ENCODE peak calls at places on chromosome 3, in ten cellular contexts. One of them, this sample, is unnamed.

GRCh38 chr3:59771760-59772159 is 721.9 kb upstream of the CFAP20DC start:
- DNase-seq in colonic mucosa: no peak
- DNase-seq in brain microvascular endothelial cell: peak; percentile 94
- DNase-seq in hepatocyte: peak; percentile 67
- DNase-seq in A673: no peak
- DNase-seq in WERI-Rb-1: no peak
- DNase-seq in HL-60: no peak
- DNase-seq in neural progenitor cell: no peak
- DNase-seq in breast epithelium: no peak
- DNase-seq in neuronal stem cell: no peak
- DNase-seq in this sample: no peak

GRCh38 chr3:43194490-43195115 is 88.7 kb upstream of the POMGNT2 start:
- DNase-seq in brain microvascular endothelial cell: peak; percentile 20
- DNase-seq in breast epithelium: no peak
- DNase-seq in A673: no peak
- DNase-seq in neural progenitor cell: no peak
- DNase-seq in neuronal stem cell: no peak
- DNase-seq in hepatocyte: peak; percentile 48
- DNase-seq in WERI-Rb-1: no peak
- DNase-seq in HL-60: no peak
- DNase-seq in colonic mucosa: peak; percentile 74
- DNase-seq in this sample: no peak

GRCh38 chr3:117252208-117252607 is 542.6 kb downstream of the TUSC7 start:
- DNase-seq in neural progenitor cell: no peak
- DNase-seq in neuronal stem cell: no peak
- DNase-seq in A673: no peak
- DNase-seq in colonic mucosa: no peak
- DNase-seq in hepatocyte: peak; percentile 10
- DNase-seq in breast epithelium: no peak
- DNase-seq in HL-60: no peak
- DNase-seq in brain microvascular endothelial cell: no peak
- DNase-seq in WERI-Rb-1: no peak
- DNase-seq in this sample: no peak

GRCh38 chr3:94272030-94272429 is 209.2 kb downstream of the NSUN3 start:
- DNase-seq in A673: no peak
- DNase-seq in colonic mucosa: no peak
- DNase-seq in neural progenitor cell: no peak
- DNase-seq in hepatocyte: no peak
- DNase-seq in neuronal stem cell: no peak
- DNase-seq in brain microvascular endothelial cell: no peak
- DNase-seq in breast epithelium: no peak
- DNase-seq in WERI-Rb-1: no peak
- DNase-seq in HL-60: no peak
- DNase-seq in this sample: no peak

GRCh38 chr3:58351920-58352319 is 19.2 kb downstream of the PXK start:
- DNase-seq in neuronal stem cell: no peak
- DNase-seq in HL-60: peak; percentile 71
- DNase-seq in colonic mucosa: no peak
- DNase-seq in WERI-Rb-1: peak; percentile 9
- DNase-seq in hepatocyte: no peak
- DNase-seq in brain microvascular endothelial cell: no peak
- DNase-seq in A673: peak; percentile 58
- DNase-seq in neural progenitor cell: peak; percentile 8
- DNase-seq in breast epithelium: no peak
- DNase-seq in this sample: no peak

GRCh38 chr3:32843504-32844321 is 25.9 kb downstream of the TRIM71 start:
- DNase-seq in neural progenitor cell: peak; percentile 96
- DNase-seq in HL-60: no peak
- DNase-seq in colonic mucosa: no peak
- DNase-seq in A673: peak; percentile 96
- DNase-seq in WERI-Rb-1: peak; percentile 95
- DNase-seq in hepatocyte: no peak
- DNase-seq in brain microvascular endothelial cell: no peak
- DNase-seq in breast epithelium: no peak
- DNase-seq in neuronal stem cell: peak; percentile 89
- DNase-seq in this sample: no peak

GRCh38 chr3:187765342-187765741 is 20.1 kb upstream of the BCL6 start:
- DNase-seq in brain microvascular endothelial cell: peak; percentile 39
- DNase-seq in A673: no peak
- DNase-seq in HL-60: no peak
- DNase-seq in colonic mucosa: no peak
- DNase-seq in neural progenitor cell: no peak
- DNase-seq in hepatocyte: no peak
- DNase-seq in breast epithelium: no peak
- DNase-seq in WERI-Rb-1: no peak
- DNase-seq in neuronal stem cell: no peak
- DNase-seq in this sample: no peak

GRCh38 chr3:194449913-194450312 is 36.9 kb downstream of the ATP13A3 start:
- DNase-seq in HL-60: no peak
- DNase-seq in neural progenitor cell: no peak
- DNase-seq in neuronal stem cell: no peak
- DNase-seq in WERI-Rb-1: no peak
- DNase-seq in colonic mucosa: no peak
- DNase-seq in breast epithelium: no peak
- DNase-seq in A673: no peak
- DNase-seq in brain microvascular endothelial cell: no peak
- DNase-seq in hepatocyte: no peak
- DNase-seq in this sample: no peak

GRCh38 chr3:38455639-38456430 is 2.1 kb downstream of the ACVR2B start:
- DNase-seq in A673: no peak
- DNase-seq in WERI-Rb-1: no peak
- DNase-seq in neural progenitor cell: peak; percentile 8
- DNase-seq in hepatocyte: no peak
- DNase-seq in breast epithelium: no peak
- DNase-seq in colonic mucosa: no peak
- DNase-seq in HL-60: no peak
- DNase-seq in neuronal stem cell: no peak
- DNase-seq in brain microvascular endothelial cell: no peak
- DNase-seq in this sample: peak; percentile 23

GRCh38 chr3:50154840-50155490 is at the start of gene SEMA3F:
- DNase-seq in neural progenitor cell: peak; percentile 93
- DNase-seq in brain microvascular endothelial cell: peak; percentile 7
- DNase-seq in breast epithelium: peak; percentile 64
- DNase-seq in hepatocyte: peak; percentile 87
- DNase-seq in A673: peak; percentile 55
- DNase-seq in WERI-Rb-1: no peak
- DNase-seq in colonic mucosa: peak; percentile 72
- DNase-seq in HL-60: no peak
- DNase-seq in neuronal stem cell: peak; percentile 76
- DNase-seq in this sample: peak; percentile 46

GRCh38 chr3:8324727-8325126 is 176.9 kb upstream of the LMCD1 start:
- DNase-seq in A673: peak; percentile 82
- DNase-seq in neuronal stem cell: peak; percentile 5
- DNase-seq in HL-60: no peak
- DNase-seq in colonic mucosa: no peak
- DNase-seq in brain microvascular endothelial cell: peak; percentile 65
- DNase-seq in WERI-Rb-1: peak; percentile 66
- DNase-seq in breast epithelium: no peak
- DNase-seq in neural progenitor cell: peak; percentile 56
- DNase-seq in hepatocyte: peak; percentile 45
- DNase-seq in this sample: peak; percentile 68

GRCh38 chr3:13123765-13124164 is 50.5 kb upstream of the IQSEC1 start:
- DNase-seq in breast epithelium: no peak
- DNase-seq in colonic mucosa: no peak
- DNase-seq in A673: no peak
- DNase-seq in hepatocyte: no peak
- DNase-seq in HL-60: no peak
- DNase-seq in brain microvascular endothelial cell: no peak
- DNase-seq in neural progenitor cell: no peak
- DNase-seq in WERI-Rb-1: no peak
- DNase-seq in neuronal stem cell: no peak
- DNase-seq in this sample: no peak

GRCh38 chr3:45105855-45106655 is 40.1 kb downstream of the CDCP1 start:
- DNase-seq in neural progenitor cell: no peak
- DNase-seq in brain microvascular endothelial cell: peak; percentile 77
- DNase-seq in WERI-Rb-1: no peak
- DNase-seq in HL-60: peak; percentile 51
- DNase-seq in hepatocyte: no peak
- DNase-seq in neuronal stem cell: no peak
- DNase-seq in breast epithelium: no peak
- DNase-seq in A673: no peak
- DNase-seq in colonic mucosa: no peak
- DNase-seq in this sample: no peak

GRCh38 chr3:124816206-124816605 is 71.0 kb downstream of the ITGB5 start:
- DNase-seq in hepatocyte: no peak
- DNase-seq in neuronal stem cell: no peak
- DNase-seq in brain microvascular endothelial cell: no peak
- DNase-seq in colonic mucosa: no peak
- DNase-seq in WERI-Rb-1: no peak
- DNase-seq in breast epithelium: no peak
- DNase-seq in neural progenitor cell: no peak
- DNase-seq in A673: no peak
- DNase-seq in HL-60: no peak
- DNase-seq in this sample: no peak

GRCh38 chr3:190414297-190414696 is 26.3 kb downstream of the CLDN16 start:
- DNase-seq in neural progenitor cell: no peak
- DNase-seq in WERI-Rb-1: no peak
- DNase-seq in A673: no peak
- DNase-seq in brain microvascular endothelial cell: no peak
- DNase-seq in hepatocyte: no peak
- DNase-seq in HL-60: no peak
- DNase-seq in breast epithelium: no peak
- DNase-seq in neuronal stem cell: no peak
- DNase-seq in colonic mucosa: no peak
- DNase-seq in this sample: no peak

GRCh38 chr3:129888739-129889138 is 4.8 kb downstream of the TMCC1 start:
- DNase-seq in breast epithelium: no peak
- DNase-seq in hepatocyte: no peak
- DNase-seq in neural progenitor cell: no peak
- DNase-seq in brain microvascular endothelial cell: peak; percentile 93
- DNase-seq in colonic mucosa: no peak
- DNase-seq in HL-60: no peak
- DNase-seq in neuronal stem cell: no peak
- DNase-seq in WERI-Rb-1: no peak
- DNase-seq in A673: no peak
- DNase-seq in this sample: no peak

GRCh38 chr3:9810846-9811245 is 784 bp downstream of the TTLL3 start:
- DNase-seq in hepatocyte: no peak
- DNase-seq in neural progenitor cell: no peak
- DNase-seq in HL-60: no peak
- DNase-seq in brain microvascular endothelial cell: no peak
- DNase-seq in WERI-Rb-1: no peak
- DNase-seq in breast epithelium: no peak
- DNase-seq in colonic mucosa: no peak
- DNase-seq in A673: no peak
- DNase-seq in neuronal stem cell: no peak
- DNase-seq in this sample: no peak
- H3K27ac ChIP-seq in hepatocyte: peak overlapping the region; percentile 86
- H3K27ac ChIP-seq in neural progenitor cell: no peak overlapping the region
- H3K27ac ChIP-seq in HL-60: no peak overlapping the region
- H3K27ac ChIP-seq in brain microvascular endothelial cell: no peak overlapping the region
- H3K27ac ChIP-seq in WERI-Rb-1: peak overlapping the region; percentile 86
- H3K27ac ChIP-seq in breast epithelium: peak overlapping the region; percentile 96
- H3K27ac ChIP-seq in colonic mucosa: no peak overlapping the region
- H3K27ac ChIP-seq in A673: no peak overlapping the region
- H3K27ac ChIP-seq in neuronal stem cell: no peak overlapping the region
- H3K27ac ChIP-seq in this sample: peak overlapping the region; percentile 87

GRCh38 chr3:152348436-152349177 is 79.9 kb downstream of the MBNL1 start:
- DNase-seq in neural progenitor cell: no peak
- DNase-seq in WERI-Rb-1: no peak
- DNase-seq in breast epithelium: no peak
- DNase-seq in A673: no peak
- DNase-seq in HL-60: no peak
- DNase-seq in brain microvascular endothelial cell: no peak
- DNase-seq in hepatocyte: no peak
- DNase-seq in colonic mucosa: no peak
- DNase-seq in neuronal stem cell: no peak
- DNase-seq in this sample: no peak
- H3K27ac ChIP-seq in neural progenitor cell: no peak overlapping the region
- H3K27ac ChIP-seq in WERI-Rb-1: no peak overlapping the region
- H3K27ac ChIP-seq in breast epithelium: no peak overlapping the region
- H3K27ac ChIP-seq in A673: no peak overlapping the region
- H3K27ac ChIP-seq in HL-60: no peak overlapping the region
- H3K27ac ChIP-seq in brain microvascular endothelial cell: no peak overlapping the region
- H3K27ac ChIP-seq in hepatocyte: no peak overlapping the region
- H3K27ac ChIP-seq in colonic mucosa: no peak overlapping the region
- H3K27ac ChIP-seq in neuronal stem cell: no peak overlapping the region
- H3K27ac ChIP-seq in this sample: no peak overlapping the region

DNA sequence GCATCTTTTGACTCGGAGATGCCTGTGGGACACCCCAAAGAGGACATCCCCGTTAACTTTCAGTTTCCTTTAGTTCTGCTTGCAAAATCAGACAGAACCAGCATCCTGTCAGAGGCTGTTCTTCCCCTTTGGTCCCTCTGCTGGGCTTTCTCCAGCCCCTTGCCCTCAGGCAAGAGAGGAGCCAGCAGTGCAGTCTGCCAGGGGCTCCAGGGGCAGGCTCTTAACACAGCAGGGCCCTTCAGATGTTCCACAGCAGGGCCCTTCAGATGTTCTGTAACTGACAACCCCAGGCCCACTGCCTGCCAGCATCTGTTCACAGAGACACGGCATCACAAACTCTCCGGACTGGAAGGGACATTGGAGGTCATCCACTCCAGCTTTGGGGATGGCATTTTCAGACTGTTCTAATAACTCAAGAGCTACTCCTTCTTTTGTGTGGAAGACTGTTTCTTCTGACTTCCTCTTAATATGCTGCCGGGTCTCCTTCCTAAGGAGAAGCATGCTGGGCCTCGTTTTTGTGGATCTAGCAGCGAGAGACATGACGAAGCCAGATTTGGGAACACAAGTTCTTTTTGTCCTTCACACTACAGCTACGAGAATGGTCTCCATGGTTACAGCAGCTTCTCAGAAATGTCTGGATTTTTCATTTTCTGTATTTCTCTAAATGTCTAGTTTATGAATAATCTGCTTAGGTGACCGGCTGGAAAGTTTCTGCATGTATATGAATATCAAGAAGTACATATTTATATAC is 51.8 kb downstream of the KY start:
- DNase-seq in A673: no peak
- DNase-seq in WERI-Rb-1: no peak
- DNase-seq in HL-60: no peak
- DNase-seq in neural progenitor cell: no peak
- DNase-seq in hepatocyte: no peak
- DNase-seq in neuronal stem cell: no peak
- DNase-seq in breast epithelium: no peak
- DNase-seq in brain microvascular endothelial cell: no peak
- DNase-seq in colonic mucosa: no peak
- DNase-seq in this sample: no peak
- H3K27ac ChIP-seq in A673: no peak overlapping the region
- H3K27ac ChIP-seq in WERI-Rb-1: no peak overlapping the region
- H3K27ac ChIP-seq in HL-60: no peak overlapping the region
- H3K27ac ChIP-seq in neural progenitor cell: no peak overlapping the region
- H3K27ac ChIP-seq in hepatocyte: no peak overlapping the region
- H3K27ac ChIP-seq in neuronal stem cell: no peak overlapping the region
- H3K27ac ChIP-seq in breast epithelium: no peak overlapping the region
- H3K27ac ChIP-seq in brain microvascular endothelial cell: no peak overlapping the region
- H3K27ac ChIP-seq in colonic mucosa: no peak overlapping the region
- H3K27ac ChIP-seq in this sample: peak overlapping the region; percentile 84

DNA sequence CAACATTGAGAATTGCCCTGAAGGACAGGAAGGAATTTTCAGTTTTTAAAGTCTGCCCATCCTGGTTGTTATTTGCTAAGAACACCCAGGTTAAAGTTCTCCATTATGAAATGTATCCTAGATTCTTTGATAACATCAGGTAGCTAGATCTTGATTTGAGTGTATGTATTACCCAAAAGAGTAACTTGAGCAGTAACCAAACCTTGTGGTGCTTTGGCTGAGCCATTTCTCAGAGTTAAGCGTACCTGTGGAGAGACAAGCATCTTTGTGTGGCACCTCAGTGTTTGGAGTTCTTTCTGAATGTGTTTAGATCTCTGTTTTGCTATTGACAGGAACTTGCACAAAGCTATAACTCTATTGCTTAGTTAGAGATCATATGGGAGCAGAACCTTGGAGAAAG is 20.4 kb downstream of the CEP97 start:
- DNase-seq in neuronal stem cell: no peak
- DNase-seq in colonic mucosa: no peak
- DNase-seq in brain microvascular endothelial cell: no peak
- DNase-seq in A673: no peak
- DNase-seq in WERI-Rb-1: no peak
- DNase-seq in breast epithelium: no peak
- DNase-seq in HL-60: no peak
- DNase-seq in neural progenitor cell: no peak
- DNase-seq in hepatocyte: no peak
- DNase-seq in this sample: no peak
- H3K27ac ChIP-seq in neuronal stem cell: no peak overlapping the region
- H3K27ac ChIP-seq in colonic mucosa: no peak overlapping the region
- H3K27ac ChIP-seq in brain microvascular endothelial cell: no peak overlapping the region
- H3K27ac ChIP-seq in A673: no peak overlapping the region
- H3K27ac ChIP-seq in WERI-Rb-1: no peak overlapping the region
- H3K27ac ChIP-seq in breast epithelium: no peak overlapping the region
- H3K27ac ChIP-seq in HL-60: no peak overlapping the region
- H3K27ac ChIP-seq in neural progenitor cell: no peak overlapping the region
- H3K27ac ChIP-seq in hepatocyte: no peak overlapping the region
- H3K27ac ChIP-seq in this sample: no peak overlapping the region